ENCODE peak calls at places on chromosomes 2 and 18, in nine cellular contexts. B is RWPE1; O is SJSA1; F is fibroblast of pulmonary artery; G is AG09319; T is NCI-H146; N is CD8-positive, alpha-beta T cell; X is activated CD8-positive, alpha-beta T cell treated with anti-CD3 and anti-CD28 coated beads, Interleukin-2, amount 10 ng/mL, durations not matched to agents 7 days and 5 days; U is stimulated activated CD8-positive, alpha-beta memory T cell treated with anti-CD3 and anti-CD28 coated beads, Interleukin-15, amount 100 ng/mL, for 24 hours. S is an unnamed sample.

GRCh38 chr2:138113871-138114525 is 149.7 kb downstream of the HNMT start:
- DNase-seq in O (no peak), U (no peak), N (no peak), X (no peak), F (peak; percentile 62), B (no peak), T (no peak), G (no peak), S (no peak)

GRCh38 chr2:119248311-119248710 is 24.7 kb downstream of the STEAP3 start:
- DNase-seq in O (no peak), U (no peak), G (no peak), B (peak; percentile 68), X (no peak), N (no peak), T (no peak), F (peak; percentile 71), S (no peak)

GRCh38 chr2:144052103-144052502 is 467.8 kb downstream of the ZEB2 start:
- DNase-seq in G (no peak), N (no peak), B (no peak), X (no peak), T (no peak), O (no peak), U (no peak), F (peak; percentile 4), S (no peak)

GRCh38 chr2:186603208-186603765 is 13.4 kb downstream of the ITGAV start:
- DNase-seq in F (peak; percentile 32), O (no peak), G (no peak), N (no peak), U (no peak), B (no peak), X (no peak), T (no peak), S (no peak)

GRCh38 chr2:109257653-109258052 is 128.6 kb downstream of the SH3RF3 start:
- DNase-seq in T (no peak), X (no peak), O (peak; percentile 43), U (no peak), G (no peak), F (no peak), B (no peak), N (no peak), S (no peak)

GRCh38 chr18:34995746-34996145 is 45.5 kb upstream of the MAPRE2 start:
- DNase-seq in O (no peak), X (no peak), F (no peak), N (no peak), U (no peak), T (no peak), B (no peak), G (no peak), S (no peak)

GRCh38 chr2:11417946-11418585 is 47.9 kb downstream of the E2F6 start:
- DNase-seq in O (no peak), F (peak; percentile 21), G (no peak), B (no peak), X (no peak), U (no peak), N (no peak), T (peak; percentile 23), S (no peak)

GRCh38 chr2:42918041-42918440 is 125.7 kb upstream of the HAAO start:
- DNase-seq in G (no peak), F (no peak), N (no peak), T (no peak), O (no peak), X (no peak), B (no peak), U (no peak), S (no peak)

GRCh38 chr2:178204987-178205386 is 10.7 kb downstream of the OSBPL6 start:
- DNase-seq in T (no peak), G (no peak), O (no peak), B (no peak), U (no peak), X (no peak), F (no peak), N (no peak), S (no peak)

GRCh38 chr2:144996225-144996795 is 476.4 kb upstream of the ZEB2 start:
- DNase-seq in N (no peak), X (no peak), F (peak; percentile 72), T (no peak), B (peak; percentile 19), U (no peak), G (no peak), O (peak; percentile 51), S (no peak)

GRCh38 chr2:113791697-113792590 is 35.5 kb upstream of the SLC35F5 start:
- DNase-seq in T (no peak), B (no peak), F (no peak), U (no peak), N (no peak), G (peak; percentile 42), X (peak; percentile 24), O (peak; percentile 42), S (no peak)

GRCh38 chr18:52339891-52340371 is at the start of gene DCC:
- DNase-seq in F (peak; percentile 61), O (no peak), X (no peak), B (peak; percentile 10), G (no peak), N (no peak), U (no peak), T (peak; percentile 90), S (no peak)

GRCh38 chr18:23825496-23825895 is 136.2 kb downstream of the LAMA3 start:
- DNase-seq in G (no peak), O (no peak), F (peak; percentile 20), U (no peak), B (no peak), N (no peak), T (no peak), X (no peak), S (no peak)

GRCh38 chr2:101197215-101197745 is 46.1 kb upstream of the TBC1D8 start:
- DNase-seq in N (no peak), F (no peak), X (no peak), B (no peak), U (no peak), G (no peak), O (no peak), T (no peak), S (no peak)

GRCh38 chr2:85266424-85267041 is 61.3 kb downstream of the TGOLN2 start:
- DNase-seq in G (no peak), N (peak; percentile 49), O (peak; percentile 31), T (peak; percentile 79), F (peak; percentile 73), U (peak; percentile 52), B (no peak), X (peak; percentile 80), S (no peak)

GRCh38 chr2:42048318-42049251 is 764 bp downstream of the PKDCC start:
- DNase-seq in T (peak; percentile 32), N (no peak), X (no peak), U (no peak), B (no peak), O (peak; percentile 40), F (no peak), G (no peak), S (no peak)

GRCh38 chr2:10954856-10955818 is 43.4 kb downstream of the KCNF1 start:
- DNase-seq in X (no peak), O (no peak), G (no peak), N (no peak), F (no peak), T (peak; percentile 33), B (peak; percentile 34), U (no peak), S (no peak)

GRCh38 chr18:46387426-46388131 is 269.4 kb downstream of the LOXHD1 start:
- DNase-seq in B (peak; percentile 54), F (no peak), T (no peak), X (no peak), U (no peak), O (no peak), G (no peak), N (no peak), S (no peak)

GRCh38 chr2:9092383-9093282 is 89.1 kb upstream of the MBOAT2 start:
- DNase-seq in T (no peak), X (no peak), N (no peak), O (no peak), G (no peak), U (no peak), F (no peak), B (no peak), S (no peak)

GRCh38 chr2:221676566-221677172 is 104.6 kb upstream of the EPHA4 start:
- DNase-seq in T (no peak), N (no peak), U (no peak), G (no peak), B (peak; percentile 35), X (no peak), F (no peak), O (no peak), S (no peak)

GRCh38 chr2:217935901-217936684 is 66.7 kb downstream of the TNS1 start:
- DNase-seq in B (no peak), F (peak; percentile 70), O (no peak), G (no peak), N (no peak), T (no peak), X (no peak), U (no peak), S (no peak)

GRCh38 chr2:19733951-19734425 is 167.8 kb downstream of the TTC32 start:
- DNase-seq in U (no peak), T (no peak), N (no peak), F (peak; percentile 34), O (peak; percentile 64), B (no peak), G (no peak), X (no peak), S (no peak)

GRCh38 chr18:48723016-48723415 is 184.2 kb downstream of the CTIF start:
- DNase-seq in G (no peak), O (no peak), U (no peak), X (no peak), B (no peak), F (no peak), T (no peak), N (no peak), S (no peak)

GRCh38 chr2:30548386-30548785 is 101.3 kb downstream of the LCLAT1 start:
- DNase-seq in U (no peak), B (no peak), F (no peak), O (no peak), G (no peak), T (no peak), X (no peak), N (no peak), S (no peak)

GRCh38 chr2:117853873-117854272 is 39.4 kb downstream of the DDX18 start:
- DNase-seq in T (no peak), N (no peak), X (no peak), F (no peak), U (no peak), O (no peak), G (no peak), B (no peak), S (no peak)

GRCh38 chr2:121479882-121480522 is 50.7 kb upstream of the RNU4ATAC start:
- DNase-seq in O (peak; percentile 37), N (no peak), U (no peak), T (peak; percentile 37), F (peak; percentile 23), X (no peak), G (no peak), B (no peak), S (no peak)

GRCh38 chr2:125167820-125168219 is 1142.7 kb downstream of the CNTNAP5 start:
- DNase-seq in B (no peak), O (no peak), U (no peak), X (no peak), N (no peak), F (peak; percentile 79), G (no peak), T (no peak), S (no peak)

GRCh38 chr2:145723872-145724271 is 1204.0 kb upstream of the ZEB2 start:
- DNase-seq in F (no peak), O (no peak), N (no peak), T (no peak), G (no peak), X (no peak), B (no peak), U (no peak), S (no peak)

GRCh38 chr2:223967981-223968380 is 10.7 kb downstream of the MRPL44 start:
- DNase-seq in X (no peak), U (no peak), G (no peak), O (no peak), F (no peak), B (no peak), N (no peak), T (no peak), S (no peak)

GRCh38 chr2:29165362-29166236 is 50.4 kb downstream of the CLIP4 start:
- DNase-seq in F (peak; percentile 66), O (peak; percentile 45), X (no peak), U (no peak), G (peak; percentile 54), B (peak; percentile 25), N (no peak), T (peak; percentile 40), S (no peak)

GRCh38 chr2:191907091-191907490 is 60.2 kb upstream of the CAVIN2 start:
- DNase-seq in U (no peak), X (no peak), T (no peak), B (no peak), G (no peak), O (no peak), N (no peak), F (no peak), S (no peak)